ENCODE peak calls at places on chromosomes 12 and 14, in five cellular contexts. S is iris pigment epithelial cell, R is iPS-NIHi11, Z is NCI-H1092 treated with DMSO at 0.1 percent for 48 hours, W is progenitor cell of endocrine pancreas. U is an unnamed sample.

GRCh38 chr14:101721951-101722661 is 39.4 kb upstream of the PPP2R5C start:
- DNase-seq in S (peak; percentile 69), W (no peak), R (peak; percentile 28), Z (no peak), U (no peak)

GRCh38 chr12:108099778-108100177 is 29.3 kb upstream of the WSCD2 start:
- DNase-seq in Z (no peak), S (no peak), W (no peak), R (no peak), U (no peak)

GRCh38 chr14:35234007-35234406 is 58.2 kb upstream of the PSMA6 start:
- DNase-seq in Z (no peak), R (no peak), S (peak; percentile 82), W (no peak), U (no peak)

GRCh38 chr12:117844114-117844513 is 124.7 kb downstream of the KSR2 start:
- DNase-seq in R (no peak), S (no peak), W (no peak), Z (no peak), U (no peak)

GRCh38 chr12:105020241-105020962 is 34.3 kb downstream of the NOPCHAP1 start:
- DNase-seq in Z (peak; percentile 37), R (peak; percentile 9), W (no peak), S (no peak), U (no peak)

GRCh38 chr12:117387832-117388231 is 26.4 kb upstream of the NOS1 start:
- DNase-seq in Z (no peak), R (no peak), S (no peak), W (no peak), U (no peak)

GRCh38 chr12:52398176-52398575 is 8.0 kb downstream of the KRT82 start:
- DNase-seq in S (no peak), W (no peak), Z (no peak), R (no peak), U (no peak)

GRCh38 chr14:67859169-67859749 is 39.7 kb downstream of the RAD51B start:
- DNase-seq in S (peak; percentile 15), R (no peak), Z (no peak), W (no peak), U (no peak)

GRCh38 chr14:102095231-102095870 is 8.5 kb upstream of the HSP90AA1 start:
- DNase-seq in W (no peak), S (peak; percentile 57), R (no peak), Z (no peak), U (no peak)

GRCh38 chr12:89325495-89325894 is 26.8 kb downstream of the DUSP6 start:
- DNase-seq in Z (no peak), R (no peak), W (no peak), S (no peak), U (no peak)

GRCh38 chr14:98614741-98615140 is 657.3 kb downstream of the BCL11B start:
- DNase-seq in R (no peak), S (no peak), Z (no peak), W (no peak), U (no peak)

GRCh38 chr12:114006482-114007425 is 40.6 kb upstream of the RBM19 start:
- DNase-seq in S (no peak), Z (peak; percentile 18), W (no peak), R (no peak), U (no peak)